ENCODE peak calls at places on chromosomes 4 and X, in ten cellular contexts. U, N, I, L, P, M, W, Y, V and X are unnamed samples.

GRCh38 chr4:75715105-75715799 is 9.1 kb upstream of the USO1 start:
- DNase-seq in U (no peak), N (no peak), I (no peak), L (no peak), P (no peak), M (peak), W (no peak), Y (peak), V (no peak), X (no peak)

GRCh38 chrX:109774706-109775105 is 41.6 kb upstream of the ACSL4 start:
- DNase-seq in U (no peak), N (no peak), I (no peak), L (no peak), P (peak), M (no peak), W (peak), Y (no peak), V (no peak), X (no peak)

GRCh38 chr4:170651786-170652185 is 562.0 kb upstream of the AADAT start:
- DNase-seq in U (no peak), N (no peak), I (no peak), L (no peak), P (no peak), M (no peak), W (no peak), Y (no peak), V (no peak), X (no peak)

GRCh38 chr4:19002170-19002569 is 980.6 kb upstream of the LCORL start:
- DNase-seq in U (no peak), N (no peak), I (no peak), L (no peak), P (peak), M (no peak), W (no peak), Y (no peak), V (no peak), X (no peak)

GRCh38 chr4:8404791-8405515 is 35.6 kb downstream of the ACOX3 start:
- DNase-seq in U (no peak), N (peak), I (no peak), L (no peak), P (no peak), M (no peak), W (no peak), Y (no peak), V (no peak), X (no peak)

GRCh38 chr4:168183717-168184571 is 91.6 kb downstream of the ANXA10 start:
- DNase-seq in U (no peak), N (no peak), I (no peak), L (no peak), P (peak), M (peak), W (peak), Y (no peak), V (peak), X (no peak)

GRCh38 chr4:16772366-16772850 is 126.0 kb downstream of the LDB2 start:
- DNase-seq in U (no peak), N (no peak), I (no peak), L (no peak), P (no peak), M (no peak), W (no peak), Y (no peak), V (no peak), X (no peak)

GRCh38 chr4:186144596-186145569 is 40.4 kb downstream of the FAM149A start:
- DNase-seq in U (peak), N (peak), I (peak), L (peak), P (peak), M (peak), W (no peak), Y (peak), V (no peak), X (no peak)

GRCh38 chr4:112509243-112510190 is 6.5 kb downstream of the NEUROG2 start:
- DNase-seq in U (no peak), N (no peak), I (no peak), L (no peak), P (peak), M (peak), W (no peak), Y (peak), V (no peak), X (no peak)

GRCh38 chr4:153365003-153365402 is 20.5 kb downstream of the MND1 start:
- DNase-seq in U (no peak), N (no peak), I (no peak), L (no peak), P (no peak), M (no peak), W (no peak), Y (no peak), V (no peak), X (no peak)

GRCh38 chr4:140158234-140159030 is 4.4 kb upstream of the MAML3 start:
- DNase-seq in U (peak), N (no peak), I (peak), L (no peak), P (no peak), M (peak), W (no peak), Y (no peak), V (no peak), X (no peak)

GRCh38 chrX:107672955-107673378 is 44.7 kb downstream of the PRPS1 start:
- DNase-seq in U (peak), N (peak), I (peak), L (peak), P (peak), M (peak), W (peak), Y (peak), V (peak), X (no peak)

GRCh38 chrX:1249101-1249887 is 19.3 kb upstream of the CSF2RA start:
- DNase-seq in U (peak), N (peak), I (peak), L (no peak), P (peak), M (no peak), W (peak), Y (peak), V (no peak), X (no peak)

GRCh38 chr4:152050098-152050497 is 289.3 kb upstream of the GATB start:
- DNase-seq in U (no peak), N (no peak), I (no peak), L (no peak), P (no peak), M (no peak), W (no peak), Y (no peak), V (no peak), X (no peak)

GRCh38 chr4:99180367-99181169 is 36.5 kb upstream of the ADH4 start:
- DNase-seq in U (no peak), N (no peak), I (no peak), L (no peak), P (no peak), M (no peak), W (no peak), Y (no peak), V (no peak), X (no peak)

GRCh38 chr4:6184169-6184568 is 16.2 kb downstream of the JAKMIP1 start:
- DNase-seq in U (no peak), N (no peak), I (no peak), L (no peak), P (no peak), M (no peak), W (no peak), Y (no peak), V (no peak), X (no peak)

GRCh38 chrX:130696542-130696941 is 206.5 kb downstream of the ENOX2 start:
- DNase-seq in U (no peak), N (no peak), I (no peak), L (no peak), P (no peak), M (no peak), W (no peak), Y (no peak), V (no peak), X (no peak)

GRCh38 chrX:71212536-71212935 is 10.5 kb upstream of the GJB1 start:
- DNase-seq in U (no peak), N (no peak), I (no peak), L (no peak), P (no peak), M (no peak), W (no peak), Y (no peak), V (no peak), X (no peak)

GRCh38 chr4:169089004-169089403 is 78.9 kb upstream of the CBR4 start:
- DNase-seq in U (no peak), N (no peak), I (no peak), L (no peak), P (no peak), M (no peak), W (no peak), Y (no peak), V (no peak), X (no peak)

GRCh38 chrX:119708936-119709335 is 16.0 kb upstream of the SEPTIN6 start:
- DNase-seq in U (no peak), N (no peak), I (no peak), L (no peak), P (no peak), M (no peak), W (no peak), Y (no peak), V (no peak), X (no peak)

GRCh38 chr4:98932539-98932938 is 3.6 kb upstream of the EIF4E start:
- DNase-seq in U (no peak), N (no peak), I (no peak), L (no peak), P (no peak), M (no peak), W (no peak), Y (no peak), V (no peak), X (no peak)

GRCh38 chr4:85966308-85966882 is 393.5 kb downstream of the MAPK10 start:
- DNase-seq in U (no peak), N (no peak), I (no peak), L (no peak), P (no peak), M (no peak), W (no peak), Y (no peak), V (no peak), X (no peak)

GRCh38 chr4:72987741-72988729 is 81.5 kb downstream of the COX18 start:
- DNase-seq in U (no peak), N (no peak), I (no peak), L (no peak), P (no peak), M (no peak), W (no peak), Y (no peak), V (no peak), X (no peak)

GRCh38 chr4:10054571-10055041 is 33.3 kb upstream of the SLC2A9 start:
- DNase-seq in U (no peak), N (no peak), I (no peak), L (no peak), P (no peak), M (no peak), W (peak), Y (peak), V (no peak), X (peak)

GRCh38 chr4:6458528-6458927 is 13.9 kb downstream of the PPP2R2C start:
- DNase-seq in U (no peak), N (peak), I (no peak), L (peak), P (no peak), M (no peak), W (no peak), Y (no peak), V (no peak), X (no peak)

GRCh38 chr4:16496501-16496900 is 270.2 kb upstream of the TAPT1 start:
- DNase-seq in U (no peak), N (no peak), I (no peak), L (no peak), P (no peak), M (no peak), W (no peak), Y (no peak), V (no peak), X (no peak)

GRCh38 chr4:103207673-103208072 is 9.5 kb upstream of the CENPE start:
- DNase-seq in U (no peak), N (no peak), I (no peak), L (no peak), P (peak), M (no peak), W (peak), Y (no peak), V (peak), X (no peak)

GRCh38 chr4:103156107-103156506 is 42.0 kb downstream of the CENPE start:
- DNase-seq in U (no peak), N (no peak), I (no peak), L (no peak), P (no peak), M (no peak), W (no peak), Y (no peak), V (no peak), X (no peak)

GRCh38 chr4:88991746-88992145 is 65.2 kb downstream of the FAM13A start:
- DNase-seq in U (no peak), N (no peak), I (no peak), L (no peak), P (no peak), M (no peak), W (no peak), Y (no peak), V (no peak), X (no peak)

GRCh38 chr4:126267689-126268088 is 952.9 kb downstream of the FAT4 start:
- DNase-seq in U (no peak), N (no peak), I (no peak), L (no peak), P (no peak), M (no peak), W (no peak), Y (no peak), V (no peak), X (no peak)

GRCh38 chr4:76905521-76905920 is 7.6 kb upstream of the SOWAHB start:
- DNase-seq in U (no peak), N (no peak), I (no peak), L (no peak), P (no peak), M (no peak), W (no peak), Y (no peak), V (no peak), X (no peak)

GRCh38 chr4:167779280-167779679 is 313.1 kb upstream of the ANXA10 start:
- DNase-seq in U (no peak), N (no peak), I (no peak), L (no peak), P (peak), M (no peak), W (no peak), Y (no peak), V (no peak), X (no peak)

GRCh38 chr4:146175541-146176453 is at the start of gene LSM6:
- DNase-seq in U (peak), N (peak), I (peak), L (peak), P (peak), M (peak), W (peak), Y (peak), V (peak), X (peak)

GRCh38 chr4:20532871-20533870 is 167.1 kb upstream of the PACRGL start:
- DNase-seq in U (no peak), N (no peak), I (no peak), L (no peak), P (no peak), M (no peak), W (no peak), Y (no peak), V (no peak), X (no peak)

GRCh38 chrX:153871946-153872878 is 13.8 kb downstream of the L1CAM start:
- DNase-seq in U (no peak), N (peak), I (no peak), L (no peak), P (no peak), M (peak), W (no peak), Y (no peak), V (no peak), X (no peak)

GRCh38 chrX:129496625-129497024 is 26.7 kb downstream of the SMARCA1 start:
- DNase-seq in U (no peak), N (no peak), I (no peak), L (no peak), P (no peak), M (no peak), W (no peak), Y (no peak), V (no peak), X (no peak)

GRCh38 chr4:163335384-163335783 is 3.0 kb upstream of the NPY1R start:
- DNase-seq in U (no peak), N (no peak), I (no peak), L (no peak), P (no peak), M (no peak), W (no peak), Y (no peak), V (no peak), X (no peak)

GRCh38 chrX:13110427-13111324 is 66.3 kb upstream of the FAM9C start:
- DNase-seq in U (peak), N (no peak), I (no peak), L (peak), P (peak), M (peak), W (no peak), Y (no peak), V (peak), X (no peak)

GRCh38 chrX:12349201-12349600 is 210.9 kb downstream of the FRMPD4 start:
- DNase-seq in U (no peak), N (no peak), I (no peak), L (no peak), P (peak), M (no peak), W (no peak), Y (no peak), V (no peak), X (no peak)

GRCh38 chr4:53622739-53623151 is 31.5 kb upstream of the LNX1 start:
- DNase-seq in U (no peak), N (no peak), I (no peak), L (no peak), P (no peak), M (no peak), W (no peak), Y (no peak), V (no peak), X (no peak)

GRCh38 chr4:138560448-138560847 is 318.3 kb upstream of the SLC7A11 start:
- DNase-seq in U (no peak), N (peak), I (no peak), L (no peak), P (peak), M (no peak), W (no peak), Y (peak), V (no peak), X (no peak)
- H3K4me3 ChIP-seq in U (no peak), N (no peak), I (no peak), L (no peak), P (no peak), M (no peak), W (no peak), Y (no peak), V (no peak), X (no peak)

GRCh38 chr4:148926861-148927260 is 484.6 kb upstream of the NR3C2 start:
- DNase-seq in U (peak), N (no peak), I (peak), L (no peak), P (no peak), M (no peak), W (no peak), Y (no peak), V (no peak), X (no peak)

GRCh38 chr4:148922497-148922896 is 480.3 kb upstream of the NR3C2 start:
- DNase-seq in U (no peak), N (no peak), I (no peak), L (no peak), P (no peak), M (no peak), W (no peak), Y (no peak), V (no peak), X (no peak)

GRCh38 chr4:148923881-148924280 is 481.7 kb upstream of the NR3C2 start:
- DNase-seq in U (no peak), N (no peak), I (no peak), L (no peak), P (no peak), M (no peak), W (no peak), Y (no peak), V (no peak), X (no peak)
- TF ChIP-seq POLR2AphosphoS5 in U (no peak), N (no peak), I (no peak), L (no peak), P (no peak), M (no peak), W (no peak), Y (no peak), V (no peak), X (no peak)

DNA sequence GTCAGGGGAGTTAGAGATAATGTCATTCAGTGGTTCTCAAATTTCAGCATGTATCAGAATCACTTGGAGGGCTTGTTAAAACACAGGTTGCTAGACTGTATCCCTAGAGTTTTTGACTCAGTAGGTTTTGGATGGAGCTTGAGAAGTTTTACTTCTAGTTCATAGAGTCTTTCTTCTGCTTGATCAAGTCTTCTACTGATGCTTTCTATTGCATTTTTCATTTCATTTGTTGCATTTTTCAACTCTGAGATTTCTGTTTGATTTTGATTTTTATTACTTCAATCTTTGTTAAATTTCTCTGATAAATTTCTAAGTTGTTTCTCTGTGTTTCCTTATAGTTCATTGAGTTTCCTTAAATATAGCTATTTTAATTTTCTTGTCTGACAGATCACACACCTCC is 361.4 kb downstream of the RAPGEF2 start:
- DNase-seq in U (no peak), N (no peak), I (no peak), L (no peak), P (no peak), M (no peak), W (no peak), Y (no peak), V (no peak), X (no peak)
- H3K27ac ChIP-seq in U (no peak), N (no peak), I (no peak), L (no peak), P (no peak), M (no peak), W (no peak), Y (no peak), V (no peak), X (no peak)

GRCh38 chrX:103776586-103776985 is at the start of gene PLP1:
- DNase-seq in U (no peak), N (no peak), I (no peak), L (no peak), P (peak), M (no peak), W (no peak), Y (no peak), V (no peak), X (no peak)
- H3K4me3 ChIP-seq in U (no peak), N (no peak), I (no peak), L (no peak), P (no peak), M (no peak), W (no peak), Y (no peak), V (no peak), X (no peak)

DNA sequence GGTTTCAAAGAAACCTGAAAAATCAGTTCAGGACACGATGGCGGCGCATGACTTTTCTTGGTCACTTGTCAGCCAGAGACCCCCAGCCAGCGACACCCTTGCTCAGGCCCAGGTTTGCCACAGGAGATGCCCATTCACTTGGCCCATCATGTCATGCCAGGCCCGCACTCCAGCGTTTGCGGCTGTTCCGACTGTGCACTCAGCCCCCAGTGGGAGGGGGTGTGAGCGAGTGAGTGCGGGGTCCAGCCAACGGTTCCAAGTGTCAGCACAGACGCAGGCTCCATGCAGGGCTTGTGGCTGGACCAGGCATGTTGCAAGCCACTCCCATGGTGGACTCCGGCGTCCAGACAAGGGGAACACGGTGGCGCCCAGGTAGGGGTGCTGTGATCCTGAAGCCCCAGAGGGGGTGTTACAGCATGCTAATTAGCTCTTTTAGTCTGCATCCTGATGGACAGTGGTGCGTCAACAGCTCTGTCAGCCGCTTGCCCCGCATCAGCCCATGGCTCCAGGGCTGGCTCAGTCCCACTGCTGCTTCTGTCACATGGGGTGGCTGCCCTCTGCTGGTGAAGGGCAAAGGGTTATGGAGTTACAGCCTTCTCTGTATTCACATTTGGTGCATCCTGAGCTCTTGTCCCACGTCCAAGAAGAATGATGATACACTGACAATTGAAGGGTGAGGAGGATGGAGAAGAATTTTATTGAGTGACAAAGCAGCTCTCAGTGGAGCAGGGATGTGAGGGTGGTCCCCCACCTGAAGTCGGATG is 3.7 kb upstream of the MAEA start:
- DNase-seq in U (no peak), N (peak), I (no peak), L (no peak), P (peak), M (no peak), W (peak), Y (no peak), V (no peak), X (no peak)
- TF ChIP-seq POLR2AphosphoS5 in U (no peak), N (no peak), I (no peak), L (no peak), P (no peak), M (no peak), W (no peak), Y (no peak), V (no peak), X (no peak)

DNA sequence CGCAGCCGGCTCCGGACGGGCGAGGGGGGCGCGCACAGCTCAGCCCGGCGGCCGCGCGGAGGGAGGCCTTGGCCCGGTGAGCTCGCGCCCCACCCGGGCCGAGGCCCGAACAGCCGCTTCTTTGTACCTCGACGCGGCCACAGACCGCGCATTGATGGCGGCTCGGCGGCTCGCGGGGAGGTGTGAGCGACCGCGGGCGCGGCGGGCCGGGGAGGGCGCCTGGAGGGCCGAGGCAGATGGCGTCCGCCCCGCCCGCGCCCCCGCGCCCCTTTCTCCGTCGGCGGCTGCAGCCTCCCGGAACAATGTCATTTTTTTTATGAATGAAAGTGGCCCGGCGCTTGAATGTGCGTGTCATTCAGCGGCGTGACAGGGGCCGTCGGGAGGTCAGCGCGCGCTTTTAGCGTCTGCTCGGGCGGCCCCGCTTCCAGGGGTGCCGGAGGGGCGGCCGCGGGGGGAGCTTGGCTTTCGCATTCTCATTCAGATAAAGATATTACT is 1.8 kb downstream of the FGFR3 start:
- DNase-seq in U (no peak), N (no peak), I (no peak), L (no peak), P (no peak), M (peak), W (no peak), Y (no peak), V (no peak), X (no peak)
- H3K27ac ChIP-seq in U (peak), N (no peak), I (peak), L (peak), P (no peak), M (no peak), W (peak), Y (no peak), V (peak), X (no peak)